ENCODE peak calls at places on chromosomes 12 and 14, in eight cellular contexts. I is lower leg skin, Q is suprapubic skin, M is esophagus squamous epithelium, U is ovary, Z is body of pancreas, J is adrenal gland, W is A549. S is an unnamed sample.

GRCh38 chr12:62781136-62781880 is 153.6 kb downstream of the PPM1H start:
- DNase-seq in M (no peak), Z (no peak), J (no peak), Q (no peak), U (no peak), W (no peak), I (no peak), S (no peak)

GRCh38 chr12:14982562-14982961 is 9.7 kb downstream of the PDE6H start:
- DNase-seq in J (no peak), U (no peak), W (no peak), M (no peak), I (no peak), Z (no peak), Q (no peak), S (no peak)

GRCh38 chr12:40106655-40107054 is 774 bp upstream of the SLC2A13 start:
- DNase-seq in Q (no peak), I (no peak), Z (no peak), M (no peak), U (no peak), W (no peak), J (no peak), S (no peak)

GRCh38 chr12:14545144-14546124 is 22.2 kb downstream of the PLBD1 start:
- DNase-seq in Z (no peak), Q (no peak), J (no peak), M (no peak), W (no peak), U (no peak), I (no peak), S (no peak)

GRCh38 chr12:124375789-124376175 is 80.9 kb downstream of the RFLNA start:
- DNase-seq in Q (no peak), U (no peak), I (no peak), W (no peak), M (no peak), J (no peak), Z (no peak), S (no peak)

GRCh38 chr14:75070383-75070782 is 942 bp downstream of the ZC2HC1C start:
- DNase-seq in Q (peak), M (no peak), U (no peak), I (peak), Z (peak), W (no peak), J (no peak), S (peak)

GRCh38 chr14:28294834-28295440 is 471.6 kb upstream of the FOXG1 start:
- DNase-seq in W (peak), M (no peak), J (peak), I (no peak), U (no peak), Z (no peak), Q (no peak), S (no peak)

GRCh38 chr12:79415754-79416435 is 274.9 kb downstream of the PAWR start:
- DNase-seq in W (peak), Z (peak), M (no peak), J (no peak), U (no peak), Q (no peak), I (no peak), S (no peak)

GRCh38 chr12:42641231-42641630 is 51.7 kb upstream of the PRICKLE1 start:
- DNase-seq in M (no peak), I (no peak), W (no peak), J (no peak), Z (no peak), U (no peak), Q (no peak), S (no peak)

GRCh38 chr12:63995512-63995911 is 151.0 kb downstream of the SRGAP1 start:
- DNase-seq in Z (no peak), I (no peak), Q (no peak), W (no peak), J (no peak), U (no peak), M (no peak), S (no peak)

GRCh38 chr14:22505751-22506710 is 83.0 kb downstream of the DAD1 start:
- DNase-seq in I (no peak), J (no peak), U (no peak), Q (no peak), Z (no peak), M (no peak), W (no peak), S (no peak)

GRCh38 chr12:11482955-11483354 is 87.6 kb upstream of the PRB2 start:
- DNase-seq in W (no peak), U (no peak), M (no peak), Q (no peak), I (no peak), J (peak), Z (no peak), S (no peak)

GRCh38 chr14:91980157-91980556 is 32.7 kb upstream of the FBLN5 start:
- DNase-seq in W (peak), J (peak), I (no peak), U (no peak), M (no peak), Z (no peak), Q (no peak), S (no peak)

GRCh38 chr14:74922752-74923401 is at the start of gene RPS6KL1:
- DNase-seq in Q (peak), M (no peak), J (peak), I (peak), U (peak), Z (peak), W (peak), S (peak)

GRCh38 chr12:57611810-57612710 is 825 bp downstream of the ARHGEF25 start:
- DNase-seq in M (no peak), Q (no peak), I (no peak), Z (no peak), J (no peak), U (no peak), W (no peak), S (no peak)

GRCh38 chr12:110141389-110141788 is 17.2 kb downstream of the IFT81 start:
- DNase-seq in M (no peak), I (peak), W (no peak), J (peak), Q (peak), U (peak), Z (peak), S (no peak)

GRCh38 chr14:97490521-97491070 is 693.4 kb downstream of the VRK1 start:
- DNase-seq in U (no peak), Z (no peak), J (no peak), M (no peak), W (no peak), I (no peak), Q (no peak), S (no peak)

GRCh38 chr14:54503476-54503875 is 6.2 kb upstream of the CGRRF1 start:
- DNase-seq in W (peak), M (no peak), Q (no peak), I (no peak), U (no peak), J (peak), Z (no peak), S (no peak)

GRCh38 chr12:70427611-70428010 is 61.5 kb downstream of the KCNMB4 start:
- DNase-seq in W (no peak), I (no peak), J (no peak), Z (no peak), U (no peak), Q (no peak), M (no peak), S (no peak)

GRCh38 chr12:19779393-19780056 is 340.2 kb downstream of the AEBP2 start:
- DNase-seq in Z (no peak), W (no peak), Q (no peak), J (no peak), U (no peak), M (no peak), I (no peak), S (no peak)

GRCh38 chr12:75939016-75939642 is 92.4 kb downstream of the PHLDA1 start:
- DNase-seq in Q (no peak), Z (no peak), U (no peak), J (no peak), M (no peak), I (no peak), W (no peak), S (no peak)

GRCh38 chr14:92603309-92604257 is 90.0 kb downstream of the RIN3 start:
- DNase-seq in W (peak), J (peak), I (no peak), Z (no peak), M (no peak), Q (no peak), U (peak), S (no peak)

GRCh38 chr14:73008501-73008900 is 18.4 kb downstream of the ZFYVE1 start:
- DNase-seq in Z (no peak), W (no peak), J (no peak), Q (no peak), I (no peak), U (no peak), M (no peak), S (no peak)

GRCh38 chr12:58920102-58920955 is at the start of gene LRIG3:
- DNase-seq in M (no peak), W (peak), J (peak), Z (peak), I (peak), Q (peak), U (peak), S (peak)

GRCh38 chr14:95211721-95212504 is 54.6 kb upstream of the DICER1 start:
- DNase-seq in I (peak), U (no peak), M (no peak), Z (peak), Q (no peak), J (no peak), W (no peak), S (no peak)

GRCh38 chr12:92759634-92760268 is 57.0 kb downstream of the PLEKHG7 start:
- DNase-seq in M (no peak), W (peak), Q (no peak), I (no peak), Z (no peak), J (peak), U (no peak), S (no peak)

GRCh38 chr12:104490850-104491249 is 34.1 kb downstream of the CHST11 start:
- DNase-seq in Q (no peak), J (no peak), Z (no peak), I (no peak), W (no peak), U (no peak), M (no peak), S (no peak)

GRCh38 chr14:79825046-79825521 is 386.2 kb downstream of the DIO2 start:
- DNase-seq in J (peak), W (no peak), M (no peak), Q (no peak), Z (peak), I (no peak), U (no peak), S (no peak)

GRCh38 chr12:69555461-69555860 is 29.8 kb upstream of the CCT2 start:
- DNase-seq in I (no peak), J (no peak), M (no peak), W (peak), Z (no peak), Q (no peak), U (no peak), S (no peak)

GRCh38 chr14:35158951-35159653 is 36.8 kb downstream of the PRORP start:
- DNase-seq in I (no peak), Z (no peak), W (no peak), U (no peak), Q (no peak), M (no peak), J (no peak), S (no peak)

GRCh38 chr12:100413006-100413405 is 56.1 kb downstream of the SLC17A8 start:
- DNase-seq in M (no peak), Q (no peak), J (no peak), I (no peak), W (no peak), U (no peak), Z (no peak), S (no peak)

GRCh38 chr12:132813443-132813842 is 15.2 kb downstream of the GOLGA3 start:
- DNase-seq in W (no peak), U (no peak), M (no peak), Z (no peak), J (no peak), I (no peak), Q (no peak), S (no peak)

GRCh38 chr12:8796831-8797626 is 25.4 kb upstream of the A2ML1 start:
- DNase-seq in Z (no peak), J (no peak), M (no peak), Q (no peak), W (no peak), I (no peak), U (no peak), S (no peak)
- TF ChIP-seq POLR2A in Z (no peak), J (no peak), M (no peak), Q (no peak), W (no peak), I (no peak), U (no peak), S (no peak)

DNA sequence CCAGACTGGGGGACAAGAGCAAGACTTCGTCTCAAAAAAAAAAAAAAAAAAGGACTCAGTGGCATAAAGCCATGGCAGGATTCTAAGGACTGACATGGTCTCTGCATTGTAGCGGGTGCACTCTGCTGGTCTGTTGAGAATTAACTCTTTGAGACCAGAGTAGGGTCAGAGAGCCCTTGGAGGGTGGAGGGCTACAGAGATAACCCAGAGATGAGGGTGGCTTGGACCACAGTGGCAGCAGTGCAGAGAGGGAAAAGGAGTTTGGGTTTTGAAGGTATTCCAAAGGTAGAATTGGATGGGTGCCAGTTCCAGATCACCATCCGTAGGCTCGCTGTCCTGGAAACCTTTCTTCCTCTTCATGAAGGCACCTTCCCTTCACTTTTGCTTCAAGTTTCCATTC is 14.3 kb upstream of the DYNC1H1 start:
- DNase-seq in M (no peak), J (no peak), U (no peak), I (peak), Z (no peak), Q (no peak), W (no peak), S (peak)
- TF ChIP-seq CTCF in M (no peak), J (no peak), U (no peak), I (no peak), Z (no peak), Q (no peak), W (no peak), S (no peak)

GRCh38 chr14:100279563-100279962 is 26.7 kb downstream of the SLC25A29 start:
- DNase-seq in U (no peak), J (no peak), Q (no peak), Z (no peak), W (no peak), I (peak), M (no peak), S (no peak)
- TF ChIP-seq POLR2A in U (no peak), J (no peak), Q (no peak), Z (no peak), W (no peak), I (no peak), M (no peak), S (no peak)

GRCh38 chr14:105168496-105168978 is at the start of gene JAG2:
- DNase-seq in W (peak), U (no peak), M (no peak), Z (peak), I (no peak), Q (no peak), J (no peak), S (no peak)

GRCh38 chr14:105167303-105168092 is 1.1 kb downstream of the JAG2 start:
- DNase-seq in U (no peak), I (no peak), Q (no peak), Z (no peak), W (no peak), J (no peak), M (no peak), S (no peak)

GRCh38 chr14:105168093-105168420 is 519 bp downstream of the JAG2 start:
- DNase-seq in Z (no peak), J (no peak), W (no peak), M (no peak), Q (no peak), U (no peak), I (no peak), S (no peak)

GRCh38 chr14:105169776-105170655 is 1.4 kb upstream of the JAG2 start:
- DNase-seq in Z (no peak), J (no peak), I (no peak), W (no peak), Q (no peak), U (no peak), M (no peak), S (no peak)

GRCh38 chr14:105168979-105169507 is 467 bp upstream of the JAG2 start:
- DNase-seq in Q (no peak), I (no peak), Z (no peak), M (no peak), W (peak), J (no peak), U (no peak), S (no peak)
- TF ChIP-seq CTCF in Q (no peak), I (no peak), Z (no peak), M (peak), W (peak), J (peak), U (no peak), S (peak)

DNA sequence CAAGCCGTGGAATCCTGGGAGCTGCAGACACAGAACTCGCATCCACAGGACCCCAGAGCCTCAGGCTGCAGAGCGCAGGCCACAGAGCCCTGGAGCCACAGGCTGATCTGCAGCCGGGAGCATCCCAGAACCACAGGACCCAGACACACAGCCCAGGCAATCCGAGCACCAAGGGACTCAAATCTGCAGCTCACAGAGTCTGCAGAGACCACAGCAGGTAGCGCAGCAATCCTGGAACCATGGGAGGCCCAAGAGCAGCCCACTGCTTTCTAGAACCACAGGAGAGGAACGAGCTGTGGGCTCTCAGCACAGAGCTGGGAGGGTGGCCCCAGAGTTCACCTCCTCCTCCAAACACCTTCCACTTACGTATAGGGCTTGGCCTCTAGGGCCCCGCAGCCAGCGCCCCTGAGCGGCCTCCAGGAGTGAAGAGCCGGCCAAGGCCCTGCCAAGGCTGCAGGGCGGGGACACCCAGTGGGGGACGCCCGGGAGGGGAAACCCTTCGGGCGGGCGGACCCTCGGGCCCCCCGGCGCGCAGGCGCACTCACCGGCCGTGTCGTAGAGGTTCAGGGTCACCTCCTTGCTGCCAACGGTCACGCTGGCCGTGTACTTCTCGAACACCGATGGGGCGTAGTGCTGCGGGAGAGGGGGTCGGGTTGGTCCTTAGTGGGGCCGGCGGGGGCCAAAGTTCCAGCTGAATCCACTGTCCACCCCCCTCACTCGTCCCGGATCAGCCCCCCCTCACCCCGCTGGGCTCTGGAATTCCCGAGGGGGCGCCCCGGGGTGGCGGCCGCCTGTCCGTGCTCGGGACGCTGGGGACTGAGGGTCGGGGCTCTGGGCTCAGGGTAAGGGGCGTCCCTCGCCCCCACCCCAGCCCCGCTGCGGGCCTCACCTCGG is 634 bp downstream of the RHOF start:
- DNase-seq in M (no peak), I (no peak), Z (no peak), W (no peak), Q (no peak), U (peak), J (peak), S (no peak)
- TF ChIP-seq POLR2A in M (no peak), I (no peak), Z (no peak), W (no peak), Q (no peak), U (no peak), J (no peak), S (no peak)

GRCh38 chr12:94126067-94126466 is 22.3 kb upstream of the PLXNC1 start:
- DNase-seq in I (no peak), Z (no peak), Q (no peak), M (no peak), W (no peak), U (no peak), J (no peak), S (no peak)

GRCh38 chr12:94127239-94128131 is 20.9 kb upstream of the PLXNC1 start:
- DNase-seq in J (no peak), I (no peak), Z (no peak), U (no peak), W (no peak), M (no peak), Q (no peak), S (no peak)

GRCh38 chr12:94123127-94123526 is 25.2 kb upstream of the PLXNC1 start:
- DNase-seq in M (no peak), W (no peak), J (no peak), Z (no peak), U (no peak), Q (no peak), I (no peak), S (no peak)
- TF ChIP-seq CTCF in M (no peak), W (no peak), J (no peak), Z (no peak), U (no peak), Q (no peak), I (no peak), S (no peak)

GRCh38 chr14:51732494-51733080 is 80.9 kb downstream of the FRMD6 start:
- DNase-seq in Q (no peak), Z (no peak), I (no peak), J (no peak), W (no peak), U (no peak), M (no peak), S (no peak)
- TF ChIP-seq POLR2A in Q (no peak), Z (no peak), I (no peak), J (no peak), W (no peak), U (no peak), M (no peak), S (no peak)

GRCh38 chr12:45431153-45431552 is 215.3 kb downstream of the ANO6 start:
- DNase-seq in Z (no peak), Q (no peak), W (no peak), U (no peak), M (no peak), J (no peak), I (no peak), S (no peak)
- TF ChIP-seq CTCF in Z (no peak), Q (no peak), W (no peak), U (no peak), M (no peak), J (no peak), I (no peak), S (no peak)

GRCh38 chr12:56220611-56221232 is 1.0 kb downstream of the RNF41 start:
- DNase-seq in M (no peak), J (peak), Z (peak), I (no peak), Q (no peak), U (no peak), W (no peak), S (no peak)

GRCh38 chr12:56221757-56222530 is at the start of gene RNF41:
- DNase-seq in U (peak), W (peak), M (peak), Z (peak), J (peak), I (peak), Q (peak), S (peak)

GRCh38 chr12:56222531-56222895 is 791 bp upstream of the RNF41 start:
- DNase-seq in W (no peak), M (no peak), Z (no peak), J (no peak), Q (no peak), I (no peak), U (no peak), S (no peak)

GRCh38 chr12:56219840-56220239 is 1.9 kb downstream of the RNF41 start:
- DNase-seq in W (no peak), Z (no peak), J (no peak), M (no peak), I (no peak), U (no peak), Q (no peak), S (no peak)

DNA sequence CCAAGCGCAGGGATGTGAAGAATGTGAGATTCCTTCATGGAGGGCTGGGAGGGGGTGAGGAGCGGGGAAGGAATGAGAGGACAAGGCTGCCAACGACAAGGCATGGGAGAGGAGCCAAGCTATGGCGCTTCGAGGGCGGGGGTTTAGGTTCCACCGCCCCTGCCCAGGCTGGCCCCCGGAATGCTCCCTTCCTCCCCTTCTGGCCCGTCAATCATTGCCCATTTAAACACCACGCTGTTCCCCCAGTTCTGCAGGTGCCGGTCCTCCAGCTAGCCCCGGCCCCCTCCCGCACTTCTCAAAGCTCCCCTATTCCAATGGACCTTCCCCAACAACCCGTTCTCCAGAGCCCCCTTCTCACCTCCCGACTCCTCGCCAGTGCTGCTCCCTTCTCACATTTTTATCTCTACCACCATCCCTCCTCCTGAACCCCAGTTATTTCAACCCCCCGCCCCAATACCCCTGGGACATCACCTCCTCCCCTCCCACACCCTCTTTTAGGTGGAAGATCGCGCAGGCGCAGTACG is 427 bp downstream of the RNF41 start:
- DNase-seq in M (no peak), Z (peak), J (peak), Q (no peak), U (peak), I (peak), W (peak), S (peak)
- TF ChIP-seq POLR2A in M (no peak), Z (no peak), J (no peak), Q (no peak), U (no peak), I (no peak), W (no peak), S (no peak)